ENCODE peak calls at places on chromosomes 6 and 20, in seven cellular contexts. L is Calu3, F is fibroblast of mammary gland, C is pancreas, A is lower lobe of right lung, H is GM10248, X is heart left ventricle. Q is an unnamed sample.
A peak's percentile ranks its signal among the peaks of the same experiment; 100 is the strongest.

GRCh38 chr6:137848672-137849071 is 18.4 kb upstream of the TNFAIP3 start:
- DNase-seq in F (no peak), L (no peak), C (no peak), A (no peak), H (no peak), X (no peak), Q (no peak)

GRCh38 chr20:2112910-2113309 is 11.3 kb downstream of the STK35 start:
- DNase-seq in A (no peak), C (no peak), L (no peak), X (no peak), F (no peak), H (no peak), Q (no peak)

GRCh38 chr20:63089051-63089907 is 82.5 kb upstream of the BHLHE23 start:
- DNase-seq in X (peak; percentile 61), F (no peak), H (no peak), A (peak; percentile 40), C (no peak), L (peak; percentile 69), Q (peak; percentile 34)

GRCh38 chr20:63896136-63896890 is 1.4 kb downstream of the DNAJC5 start:
- DNase-seq in F (peak; percentile 15), A (peak; percentile 80), H (peak; percentile 73), L (peak; percentile 39), C (peak; percentile 72), X (no peak), Q (peak; percentile 81)

GRCh38 chr6:80725156-80725930 is 618.9 kb downstream of the BCKDHB start:
- DNase-seq in F (no peak), L (no peak), H (no peak), C (no peak), X (no peak), A (no peak), Q (no peak)

GRCh38 chr20:24389686-24390085 is 79.7 kb upstream of the SYNDIG1 start:
- DNase-seq in X (no peak), A (peak; percentile 42), C (peak; percentile 36), F (no peak), H (no peak), L (no peak), Q (peak; percentile 70)

GRCh38 chr6:158174024-158174423 is 5.9 kb downstream of the GTF2H5 start:
- DNase-seq in F (no peak), A (no peak), L (no peak), H (no peak), X (no peak), C (no peak), Q (no peak)

GRCh38 chr20:15818651-15819071 is 754.6 kb downstream of the KIF16B start:
- DNase-seq in C (no peak), L (peak; percentile 2), A (no peak), H (no peak), F (no peak), X (no peak), Q (no peak)

GRCh38 chr20:16672299-16672698 is 57.5 kb upstream of the SNRPB2 start:
- DNase-seq in F (no peak), A (no peak), L (no peak), C (no peak), H (no peak), X (no peak), Q (no peak)

GRCh38 chr6:9710574-9710973 is 704.3 kb downstream of the TFAP2A start:
- DNase-seq in X (no peak), H (no peak), A (no peak), L (no peak), F (no peak), C (no peak), Q (no peak)

GRCh38 chr20:41370176-41370575 is 3.6 kb upstream of the EMILIN3 start:
- DNase-seq in L (no peak), A (no peak), X (no peak), H (no peak), C (no peak), F (no peak), Q (no peak)

GRCh38 chr6:170050591-170051041 is 240.3 kb downstream of the DLL1 start:
- DNase-seq in H (no peak), L (no peak), A (peak; percentile 36), C (no peak), X (no peak), F (no peak), Q (no peak)

GRCh38 chr6:167751579-167752115 is 75.1 kb upstream of the AFDN start:
- DNase-seq in L (no peak), A (no peak), C (no peak), F (no peak), X (no peak), H (no peak), Q (no peak)

GRCh38 chr20:44464514-44464913 is 11.2 kb upstream of the TTPAL start:
- DNase-seq in X (no peak), H (no peak), C (no peak), A (no peak), F (peak; percentile 49), L (no peak), Q (no peak)

GRCh38 chr20:44460795-44461141 is 14.9 kb upstream of the TTPAL start:
- DNase-seq in C (no peak), L (peak; percentile 40), A (no peak), X (no peak), H (no peak), F (peak; percentile 62), Q (no peak)

GRCh38 chr20:44463466-44463865 is 12.2 kb upstream of the TTPAL start:
- DNase-seq in X (no peak), H (no peak), L (no peak), C (no peak), A (no peak), F (no peak), Q (no peak)

GRCh38 chr20:44461803-44462174 is 13.9 kb upstream of the TTPAL start:
- DNase-seq in F (no peak), L (no peak), H (no peak), A (no peak), C (no peak), X (no peak), Q (no peak)

GRCh38 chr20:44461142-44461802 is 14.4 kb upstream of the TTPAL start:
- DNase-seq in X (no peak), L (no peak), F (no peak), C (no peak), A (no peak), H (no peak), Q (no peak)
- TF ChIP-seq CTCF in X (no peak), L (peak; percentile 3), F (no peak), C (no peak), A (no peak), H (no peak), Q (no peak)

GRCh38 chr20:273884-274283 is 16.4 kb downstream of the DEFB132 start:
- DNase-seq in A (no peak), F (no peak), X (no peak), H (no peak), C (no peak), L (no peak), Q (no peak)
- TF ChIP-seq CTCF in A (no peak), F (no peak), X (no peak), H (no peak), C (no peak), L (no peak), Q (no peak)

GRCh38 chr6:89482136-89482535 is 49.2 kb downstream of the ANKRD6 start:
- DNase-seq in F (no peak), H (no peak), C (no peak), A (no peak), L (no peak), X (no peak), Q (no peak)
- TF ChIP-seq CTCF in F (no peak), H (no peak), C (no peak), A (no peak), L (no peak), X (no peak), Q (no peak)

DNA sequence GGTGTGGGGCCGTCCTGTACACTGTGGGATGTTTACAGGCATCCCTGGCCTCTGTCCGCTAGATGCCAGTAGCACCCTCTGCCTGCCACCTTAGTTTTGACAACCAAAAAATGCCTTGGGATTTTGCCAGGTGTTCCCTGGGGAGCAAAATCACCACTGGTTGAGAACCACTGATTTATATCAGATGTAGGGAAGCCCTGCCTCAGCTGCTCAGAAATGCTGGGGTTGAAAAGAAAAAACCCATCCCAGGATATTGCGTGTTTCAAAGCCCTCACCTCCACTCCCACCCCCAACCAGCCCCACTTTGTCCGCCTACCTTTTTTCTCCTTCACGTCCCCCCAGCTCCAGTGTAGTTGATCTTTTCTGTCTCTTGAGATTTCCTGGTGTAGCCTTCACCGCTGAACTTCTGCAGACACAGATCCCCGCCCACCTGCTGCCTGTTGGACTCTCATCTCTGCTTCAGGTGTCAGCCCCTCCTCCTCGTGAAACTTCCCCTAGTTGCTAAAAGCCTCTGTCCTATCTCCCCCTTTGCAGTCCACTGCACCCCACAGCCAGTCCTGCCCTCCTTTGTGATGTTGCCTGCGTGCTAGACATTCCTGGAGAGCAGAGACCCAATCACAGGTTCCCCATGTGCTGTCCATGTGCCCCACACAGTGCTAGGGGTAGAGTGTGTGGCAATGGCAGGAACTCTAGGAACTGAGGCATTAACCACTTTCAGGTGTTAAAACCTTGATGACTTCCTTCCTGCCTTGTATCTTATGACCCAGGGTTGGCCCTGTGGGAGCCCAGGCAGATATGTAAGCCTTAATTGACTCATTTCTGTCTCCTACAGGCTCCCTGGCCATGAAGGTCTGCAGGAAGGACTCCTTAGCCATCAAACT is 98.9 kb downstream of the TBC1D7 start:
- DNase-seq in L (peak; percentile 38), A (no peak), C (no peak), H (peak; percentile 72), X (no peak), F (no peak), Q (no peak)
- TF ChIP-seq CTCF in L (peak; percentile 20), A (no peak), C (no peak), H (peak; percentile 60), X (peak; percentile 19), F (no peak), Q (no peak)

DNA sequence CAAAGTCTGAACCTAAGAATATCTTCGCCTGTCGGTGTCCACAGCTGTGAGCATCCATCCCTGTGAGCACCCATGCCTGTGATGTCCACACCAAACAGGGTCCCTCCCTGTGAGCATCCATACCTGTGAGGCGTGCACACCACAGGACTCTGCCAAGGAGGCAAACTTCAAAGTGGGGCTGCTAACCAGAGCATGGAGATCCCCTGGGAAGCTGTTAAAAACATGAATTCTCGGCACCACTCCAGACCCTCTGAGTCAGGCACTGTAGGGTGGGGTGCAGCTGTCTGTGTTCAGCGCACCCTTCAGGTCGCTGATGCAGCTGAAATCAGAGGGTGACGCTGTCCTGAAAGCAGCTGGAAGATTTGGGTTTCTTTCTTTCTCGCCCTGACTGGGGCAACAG is 85.4 kb upstream of the NXT1 start:
- DNase-seq in A (no peak), F (peak; percentile 55), C (no peak), L (no peak), H (no peak), X (no peak), Q (no peak)
- TF ChIP-seq CTCF in A (no peak), F (no peak), C (no peak), L (no peak), H (no peak), X (no peak), Q (no peak)

GRCh38 chr6:126335210-126335609 is 4.7 kb upstream of the CENPW start:
- DNase-seq in C (no peak), L (no peak), H (no peak), F (no peak), X (no peak), A (no peak), Q (no peak)
- TF ChIP-seq CTCF in C (no peak), L (no peak), H (no peak), F (peak; percentile 8), X (no peak), A (no peak), Q (no peak)

GRCh38 chr6:52411911-52412310 is 8.2 kb upstream of the EFHC1 start:
- DNase-seq in L (no peak), H (no peak), X (no peak), C (no peak), F (no peak), A (no peak), Q (no peak)
- TF ChIP-seq CTCF in L (no peak), H (no peak), X (no peak), C (no peak), F (no peak), A (no peak), Q (no peak)